ENCODE peak calls at places on chromosomes 2 and 18, in eight cellular contexts. B is sigmoid colon; K is neural crest cell; N is testis; Y is body of pancreas; T is GM20000; A is CD4-positive, alpha-beta T cell; J is prostate gland. M is an unnamed sample.

GRCh38 chr2:145110668-145111067 is 590.7 kb upstream of the ZEB2 start:
- DNase-seq in B (no peak), K (no peak), N (no peak), Y (no peak), T (no peak), A (no peak), J (no peak), M (no peak)

GRCh38 chr18:39198376-39198775 is 1632.8 kb upstream of the CELF4 start:
- DNase-seq in B (no peak), K (no peak), N (no peak), Y (no peak), T (no peak), A (no peak), J (no peak), M (no peak)

GRCh38 chr18:12745095-12745820 is 42.4 kb downstream of the PSMG2 start:
- DNase-seq in B (no peak), K (no peak), N (no peak), Y (no peak), T (no peak), A (no peak), J (no peak), M (no peak)

GRCh38 chr2:42788882-42789281 is 3.5 kb downstream of the HAAO start:
- DNase-seq in B (no peak), K (no peak), N (no peak), Y (no peak), T (no peak), A (no peak), J (no peak), M (no peak)

GRCh38 chr2:117557626-117558025 is 256.9 kb upstream of the DDX18 start:
- DNase-seq in B (no peak), K (no peak), N (no peak), Y (no peak), T (no peak), A (no peak), J (no peak), M (no peak)

GRCh38 chr18:35290070-35290735 is at the start of gene ZSCAN30:
- DNase-seq in B (peak; percentile 97), K (peak; percentile 91), N (peak; percentile 95), Y (peak; percentile 95), T (peak; percentile 91), A (peak; percentile 98), J (peak; percentile 91), M (peak; percentile 96)

GRCh38 chr2:163077241-163077640 is 238.7 kb upstream of the KCNH7 start:
- DNase-seq in B (no peak), K (no peak), N (no peak), Y (no peak), T (no peak), A (no peak), J (no peak), M (no peak)

GRCh38 chr2:7030810-7031209 is 113.6 kb downstream of the RNF144A start:
- DNase-seq in B (peak; percentile 33), K (no peak), N (no peak), Y (no peak), T (no peak), A (no peak), J (no peak), M (no peak)

GRCh38 chr18:74351354-74351753 is 35.7 kb downstream of the C18orf63 start:
- DNase-seq in B (no peak), K (no peak), N (no peak), Y (no peak), T (no peak), A (no peak), J (no peak), M (no peak)

GRCh38 chr2:197514754-197515153 is 1.1 kb upstream of the MOB4 start:
- DNase-seq in B (no peak), K (no peak), N (no peak), Y (no peak), T (no peak), A (no peak), J (no peak), M (no peak)

GRCh38 chr2:19354417-19355022 is 3.9 kb downstream of the OSR1 start:
- DNase-seq in B (no peak), K (no peak), N (no peak), Y (no peak), T (peak; percentile 12), A (no peak), J (no peak), M (no peak)

GRCh38 chr2:153133716-153134115 is 344.8 kb downstream of the RPRM start:
- DNase-seq in B (no peak), K (no peak), N (no peak), Y (no peak), T (no peak), A (no peak), J (no peak), M (no peak)

GRCh38 chr2:157364257-157364974 is 38.8 kb upstream of the ERMN start:
- DNase-seq in B (no peak), K (no peak), N (no peak), Y (no peak), T (peak; percentile 21), A (no peak), J (no peak), M (peak; percentile 51)

GRCh38 chr18:46711444-46711863 is 45.4 kb downstream of the ST8SIA5 start:
- DNase-seq in B (no peak), K (no peak), N (no peak), Y (no peak), T (peak; percentile 33), A (no peak), J (no peak), M (no peak)

GRCh38 chr2:191318729-191319078 is 73.5 kb downstream of the MYO1B start:
- DNase-seq in B (no peak), K (no peak), N (no peak), Y (no peak), T (no peak), A (no peak), J (no peak), M (no peak)

GRCh38 chr18:76619342-76620315 is 124.6 kb upstream of the ZNF516 start:
- DNase-seq in B (peak; percentile 86), K (peak; percentile 58), N (peak; percentile 95), Y (peak; percentile 62), T (no peak), A (no peak), J (peak; percentile 45), M (peak; percentile 5)

GRCh38 chr2:20225294-20226151 is 593 bp upstream of the SDC1 start:
- DNase-seq in B (peak; percentile 63), K (peak; percentile 63), N (peak; percentile 60), Y (peak; percentile 65), T (peak; percentile 86), A (peak; percentile 4), J (peak; percentile 82), M (peak; percentile 54)

GRCh38 chr2:218217366-218218309 is 649 bp downstream of the ARPC2 start:
- DNase-seq in B (peak; percentile 83), K (peak; percentile 10), N (peak; percentile 67), Y (peak; percentile 39), T (peak; percentile 72), A (peak; percentile 37), J (peak; percentile 39), M (peak; percentile 88)

GRCh38 chr2:23669413-23670244 is 257.3 kb downstream of the ATAD2B start:
- DNase-seq in B (peak; percentile 96), K (no peak), N (peak; percentile 88), Y (peak; percentile 35), T (no peak), A (no peak), J (peak; percentile 95), M (no peak)

DNA sequence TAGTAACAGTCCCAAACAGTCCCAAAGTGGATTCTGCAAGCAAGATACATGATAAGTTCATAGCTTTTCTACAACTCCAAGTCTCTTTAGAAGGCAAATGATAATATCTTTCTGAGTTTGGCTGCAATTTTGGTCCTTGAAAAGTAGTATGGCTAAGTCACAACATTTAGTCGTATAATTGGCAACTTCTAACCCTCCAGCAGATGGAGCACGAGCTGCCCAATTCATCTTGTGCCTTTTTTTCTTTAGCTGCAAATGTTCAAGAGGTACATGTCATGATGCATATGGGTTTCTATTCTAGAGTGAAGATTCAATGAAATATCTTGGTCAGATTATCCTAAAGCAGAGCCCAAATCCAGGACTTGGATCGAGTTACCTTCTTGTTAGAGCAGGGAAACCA is 127.0 kb upstream of the KLHL14 start:
- DNase-seq in B (no peak), K (no peak), N (no peak), Y (no peak), T (no peak), A (no peak), J (no peak), M (no peak)
- TF ChIP-seq CTCF in B (no peak), K (no peak), N (no peak), Y (no peak), T (no peak), A (no peak), J (no peak), M (no peak)

DNA sequence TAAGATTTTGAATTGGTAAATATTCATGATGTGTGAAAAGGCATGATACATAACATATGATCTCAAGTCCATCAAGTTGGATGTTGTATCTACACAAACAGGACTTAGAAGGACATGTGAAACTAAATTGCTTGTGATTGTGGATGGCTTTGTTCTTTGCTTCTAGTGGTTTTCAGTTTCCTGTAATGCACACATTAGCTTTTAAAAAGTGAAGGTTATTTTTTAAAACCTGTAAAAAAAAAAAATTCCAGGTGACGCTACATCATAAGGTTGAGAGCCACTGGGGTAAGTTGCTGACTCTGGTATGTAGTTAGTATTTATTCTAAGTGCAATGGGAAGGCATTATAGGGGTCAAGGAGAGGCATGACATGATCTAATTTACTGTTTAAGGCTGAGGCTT is 48.4 kb upstream of the TMEM247 start:
- DNase-seq in B (no peak), K (no peak), N (no peak), Y (no peak), T (no peak), A (no peak), J (no peak), M (no peak)
- TF ChIP-seq CTCF in B (no peak), K (no peak), N (no peak), Y (no peak), T (no peak), A (no peak), J (no peak), M (no peak)

GRCh38 chr2:170822885-170823799 is 6.5 kb downstream of the GAD1 start:
- DNase-seq in B (no peak), K (peak; percentile 29), N (peak; percentile 74), Y (no peak), T (no peak), A (no peak), J (no peak), M (peak; percentile 36)

GRCh38 chr2:170820647-170821630 is 4.3 kb downstream of the GAD1 start:
- DNase-seq in B (no peak), K (no peak), N (no peak), Y (no peak), T (peak; percentile 76), A (no peak), J (no peak), M (no peak)

GRCh38 chr2:170823800-170824153 is 7.1 kb downstream of the GAD1 start:
- DNase-seq in B (no peak), K (no peak), N (no peak), Y (no peak), T (no peak), A (no peak), J (no peak), M (no peak)

GRCh38 chr2:170821631-170822291 is 5.1 kb downstream of the GAD1 start:
- DNase-seq in B (no peak), K (no peak), N (no peak), Y (no peak), T (no peak), A (no peak), J (no peak), M (no peak)

GRCh38 chr2:170822292-170822884 is 5.7 kb downstream of the GAD1 start:
- DNase-seq in B (no peak), K (peak; percentile 47), N (peak; percentile 54), Y (no peak), T (peak; percentile 58), A (no peak), J (no peak), M (peak; percentile 65)
- TF ChIP-seq CTCF in B (no peak), K (peak; percentile 40), N (peak; percentile 19), Y (no peak), T (peak; percentile 6), A (peak; percentile 18), J (no peak), M (no peak)

GRCh38 chr2:2101924-2102323 is 229.2 kb downstream of the MYT1L start:
- DNase-seq in B (no peak), K (no peak), N (no peak), Y (no peak), T (no peak), A (no peak), J (no peak), M (no peak)
- TF ChIP-seq CTCF in B (no peak), K (peak; percentile 59), N (no peak), Y (peak; percentile 9), T (no peak), A (no peak), J (no peak), M (no peak)

M was measured in activated CD8-positive, alpha-beta T cell treated with anti-CD3 and anti-CD28 coated beads for 36 hours.